ENCODE peak calls at places on chromosomes 7 and 10, in ten cellular contexts. C is cardiac muscle cell; N is tibial nerve; P is H7; S is stimulated activated CD4-positive, alpha-beta T cell treated with anti-CD3 and anti-CD28 coated beads, TNF-alpha, amount 100 ng/mL, for 24 hours; Z is stromal cell of bone marrow; M is activated T-cell treated with anti-CD3 and anti-CD28 coated beads, Interleukin-2, amount 50 U/mL, for 72 hours; U is ascending aorta; W is stimulated activated CD8-positive, alpha-beta memory T cell treated with anti-CD3 and anti-CD28 coated beads, Interleukin-15, amount 100 ng/mL, for 24 hours; H is ACHN. G is an unnamed sample.

GRCh38 chr10:7701158-7701742 is 1.9 kb upstream of the ITIH2 start:
- DNase-seq in C (no peak), N (no peak), P (no peak), S (no peak), Z (no peak), M (no peak), U (no peak), W (no peak), H (no peak), G (no peak)

GRCh38 chr10:110820321-110820814 is 51.4 kb upstream of the PDCD4 start:
- DNase-seq in C (peak; percentile 64), N (peak; percentile 37), P (no peak), S (no peak), Z (peak; percentile 43), M (no peak), U (no peak), W (no peak), H (no peak), G (no peak)

GRCh38 chr7:96426027-96426426 is 104.1 kb upstream of the SLC25A13 start:
- DNase-seq in C (no peak), N (no peak), P (no peak), S (no peak), Z (peak; percentile 13), M (no peak), U (no peak), W (no peak), H (no peak), G (no peak)

GRCh38 chr7:134420509-134421125 is 38.3 kb downstream of the AKR1B1 start:
- DNase-seq in C (peak; percentile 54), N (peak; percentile 56), P (peak; percentile 69), S (no peak), Z (peak; percentile 61), M (no peak), U (no peak), W (no peak), H (peak; percentile 76), G (peak; percentile 89)

GRCh38 chr10:12656518-12657142 is 307.3 kb downstream of the CAMK1D start:
- DNase-seq in C (peak; percentile 58), N (no peak), P (peak; percentile 72), S (no peak), Z (peak; percentile 29), M (no peak), U (no peak), W (no peak), H (peak; percentile 68), G (peak; percentile 62)

GRCh38 chr10:31381766-31382316 is 62.8 kb downstream of the ZEB1 start:
- DNase-seq in C (no peak), N (no peak), P (no peak), S (no peak), Z (peak; percentile 39), M (no peak), U (no peak), W (no peak), H (no peak), G (no peak)

GRCh38 chr7:75711634-75712494 is 26.9 kb downstream of the HIP1 start:
- DNase-seq in C (peak; percentile 87), N (no peak), P (no peak), S (no peak), Z (peak; percentile 50), M (no peak), U (no peak), W (no peak), H (no peak), G (no peak)

GRCh38 chr10:74361678-74362077 is 210.7 kb downstream of the ADK start:
- DNase-seq in C (no peak), N (no peak), P (no peak), S (no peak), Z (no peak), M (no peak), U (no peak), W (no peak), H (no peak), G (no peak)

GRCh38 chr7:134878731-134879295 is 99.4 kb downstream of the CALD1 start:
- DNase-seq in C (no peak), N (no peak), P (no peak), S (no peak), Z (no peak), M (no peak), U (no peak), W (no peak), H (no peak), G (peak; percentile 38)

GRCh38 chr7:131948434-131949053 is 392.1 kb upstream of the PODXL start:
- DNase-seq in C (no peak), N (peak; percentile 32), P (no peak), S (no peak), Z (peak; percentile 30), M (no peak), U (no peak), W (no peak), H (no peak), G (no peak)

GRCh38 chr10:17516376-17516775 is 62.0 kb upstream of the ST8SIA6 start:
- DNase-seq in C (no peak), N (no peak), P (no peak), S (no peak), Z (no peak), M (no peak), U (no peak), W (no peak), H (no peak), G (no peak)

GRCh38 chr7:158796667-158797066 is 32.6 kb downstream of the ESYT2 start:
- DNase-seq in C (no peak), N (no peak), P (no peak), S (no peak), Z (no peak), M (no peak), U (no peak), W (no peak), H (no peak), G (no peak)

GRCh38 chr7:6151994-6152735 is 120.3 kb downstream of the CYTH3 start:
- DNase-seq in C (no peak), N (no peak), P (peak; percentile 32), S (no peak), Z (no peak), M (no peak), U (no peak), W (no peak), H (no peak), G (no peak)

GRCh38 chr7:144818516-144818915 is 17.3 kb downstream of the TPK1 start:
- DNase-seq in C (no peak), N (no peak), P (no peak), S (peak; percentile 26), Z (peak; percentile 34), M (peak; percentile 50), U (no peak), W (no peak), H (no peak), G (no peak)

GRCh38 chr7:152910545-152911013 is 151.0 kb downstream of the ACTR3B start:
- DNase-seq in C (peak; percentile 47), N (no peak), P (no peak), S (no peak), Z (no peak), M (no peak), U (no peak), W (no peak), H (no peak), G (no peak)

GRCh38 chr7:39904077-39904486 is 46.0 kb upstream of the CDK13 start:
- DNase-seq in C (no peak), N (no peak), P (no peak), S (no peak), Z (no peak), M (no peak), U (no peak), W (no peak), H (no peak), G (no peak)

GRCh38 chr10:689433-690226 is at the start of gene DIP2C:
- DNase-seq in C (peak; percentile 89), N (peak; percentile 41), P (peak; percentile 99), S (no peak), Z (peak; percentile 66), M (no peak), U (no peak), W (no peak), H (peak; percentile 74), G (peak; percentile 61)

GRCh38 chr7:73423519-73424485 is 9.8 kb upstream of the FZD9 start:
- DNase-seq in C (no peak), N (no peak), P (peak; percentile 92), S (no peak), Z (no peak), M (no peak), U (no peak), W (no peak), H (no peak), G (peak; percentile 98)

GRCh38 chr10:73922007-73922863 is 11.3 kb downstream of the PLAU start:
- DNase-seq in C (no peak), N (no peak), P (no peak), S (no peak), Z (no peak), M (peak; percentile 15), U (no peak), W (no peak), H (no peak), G (no peak)

GRCh38 chr10:32210306-32211045 is 136.5 kb downstream of the EPC1 start:
- DNase-seq in C (peak; percentile 38), N (peak; percentile 7), P (peak; percentile 40), S (peak; percentile 4), Z (peak; percentile 41), M (peak; percentile 34), U (no peak), W (no peak), H (peak; percentile 60), G (peak; percentile 37)

GRCh38 chr10:93437946-93438795 is 44.0 kb downstream of the MYOF start:
- DNase-seq in C (no peak), N (no peak), P (no peak), S (no peak), Z (no peak), M (no peak), U (no peak), W (no peak), H (peak; percentile 41), G (no peak)

GRCh38 chr7:47484457-47484856 is 97.5 kb downstream of the TNS3 start:
- DNase-seq in C (no peak), N (no peak), P (no peak), S (no peak), Z (no peak), M (no peak), U (no peak), W (no peak), H (no peak), G (no peak)

GRCh38 chr7:92520024-92520423 is 8.3 kb downstream of the PEX1 start:
- DNase-seq in C (no peak), N (no peak), P (no peak), S (no peak), Z (no peak), M (no peak), U (no peak), W (no peak), H (no peak), G (no peak)

GRCh38 chr7:47633134-47633533 is 51.2 kb upstream of the TNS3 start:
- DNase-seq in C (no peak), N (no peak), P (no peak), S (no peak), Z (no peak), M (no peak), U (no peak), W (no peak), H (no peak), G (no peak)

GRCh38 chr7:47383064-47383463 is 198.8 kb downstream of the TNS3 start:
- DNase-seq in C (no peak), N (no peak), P (no peak), S (no peak), Z (no peak), M (no peak), U (no peak), W (no peak), H (peak; percentile 22), G (no peak)

GRCh38 chr10:121653608-121654007 is 55.4 kb upstream of the FGFR2 start:
- DNase-seq in C (no peak), N (no peak), P (no peak), S (no peak), Z (no peak), M (no peak), U (no peak), W (no peak), H (no peak), G (no peak)

GRCh38 chr10:61592581-61592980 is 70.1 kb upstream of the CABCOCO1 start:
- DNase-seq in C (peak; percentile 11), N (no peak), P (no peak), S (peak; percentile 1), Z (no peak), M (no peak), U (no peak), W (no peak), H (peak; percentile 16), G (peak; percentile 62)

GRCh38 chr10:123236122-123236521 is 81.9 kb downstream of the BUB3 start:
- DNase-seq in C (peak; percentile 9), N (no peak), P (peak; percentile 23), S (no peak), Z (no peak), M (no peak), U (no peak), W (no peak), H (peak; percentile 6), G (no peak)